ENCODE peak calls at places on chromosome 7, in six cellular contexts. T is right atrium auricular region; F is pancreas; W is Jurkat, Clone E6-1; U is CD8-positive, alpha-beta T cell; K is GM06990. N is an unnamed sample.

GRCh38 chr7:90485734-90486316 is 16.4 kb downstream of the PTTG1IP2 start:
- DNase-seq in T (no peak), F (no peak), W (no peak), U (no peak), K (no peak), N (no peak)

GRCh38 chr7:43439631-43440401 is 143.1 kb upstream of the STK17A start:
- DNase-seq in T (no peak), F (peak; percentile 29), W (peak; percentile 71), U (peak; percentile 55), K (peak; percentile 43), N (peak; percentile 16)

GRCh38 chr7:159010411-159010810 is 134.3 kb downstream of the VIPR2 start:
- DNase-seq in T (no peak), F (no peak), W (no peak), U (no peak), K (no peak), N (no peak)

GRCh38 chr7:142485617-142486226 is 227.9 kb upstream of the PRSS58 start:
- DNase-seq in T (no peak), F (no peak), W (peak; percentile 68), U (no peak), K (no peak), N (no peak)

GRCh38 chr7:104152468-104152867 is 55.3 kb downstream of the ORC5 start:
- DNase-seq in T (no peak), F (no peak), W (no peak), U (no peak), K (no peak), N (no peak)

GRCh38 chr7:134632937-134633540 is 13.6 kb upstream of the BPGM start:
- DNase-seq in T (no peak), F (no peak), W (no peak), U (peak; percentile 44), K (no peak), N (no peak)

GRCh38 chr7:139936760-139937310 is 107.8 kb downstream of the TBXAS1 start:
- DNase-seq in T (no peak), F (no peak), W (no peak), U (no peak), K (no peak), N (peak; percentile 14)

GRCh38 chr7:33940503-33940902 is 35.2 kb downstream of the BMPER start:
- DNase-seq in T (no peak), F (no peak), W (no peak), U (no peak), K (no peak), N (no peak)

GRCh38 chr7:50728184-50728583 is 54.5 kb downstream of the GRB10 start:
- DNase-seq in T (no peak), F (no peak), W (no peak), U (no peak), K (no peak), N (no peak)

GRCh38 chr7:36726806-36727503 is 2.7 kb upstream of the AOAH start:
- DNase-seq in T (no peak), F (no peak), W (peak; percentile 27), U (no peak), K (no peak), N (no peak)

GRCh38 chr7:36719233-36719632 is 5.1 kb downstream of the AOAH start:
- DNase-seq in T (no peak), F (no peak), W (no peak), U (no peak), K (no peak), N (no peak)

GRCh38 chr7:36728143-36728542 is 3.8 kb upstream of the AOAH start:
- DNase-seq in T (no peak), F (no peak), W (no peak), U (no peak), K (no peak), N (no peak)

GRCh38 chr7:36726311-36726710 is 2.0 kb upstream of the AOAH start:
- DNase-seq in T (no peak), F (no peak), W (no peak), U (no peak), K (no peak), N (no peak)

GRCh38 chr7:36723951-36724664 is at the start of gene AOAH:
- DNase-seq in T (peak; percentile 73), F (peak; percentile 47), W (peak; percentile 92), U (peak; percentile 81), K (peak; percentile 21), N (peak; percentile 43)
- H3K4me3 ChIP-seq in T (no peak within 1 kb of the TSS), F (no peak within 1 kb of the TSS), W (no peak within 1 kb of the TSS), U (peak within 1 kb of the TSS; percentile 62), K (no peak within 1 kb of the TSS), N (peak within 1 kb of the TSS; percentile 61)

GRCh38 chr7:149823631-149824199 is 14.5 kb upstream of the ZNF862 start:
- DNase-seq in T (no peak), F (no peak), W (no peak), U (no peak), K (no peak), N (no peak)

GRCh38 chr7:149821191-149822148 is 16.7 kb upstream of the ZNF862 start:
- DNase-seq in T (no peak), F (no peak), W (no peak), U (no peak), K (no peak), N (peak; percentile 6)

GRCh38 chr7:149820622-149821190 is 17.5 kb upstream of the ZNF862 start:
- DNase-seq in T (no peak), F (no peak), W (no peak), U (no peak), K (no peak), N (peak; percentile 8)

GRCh38 chr7:149823191-149823630 is 15.0 kb upstream of the ZNF862 start:
- DNase-seq in T (no peak), F (no peak), W (no peak), U (no peak), K (no peak), N (no peak)

DNA sequence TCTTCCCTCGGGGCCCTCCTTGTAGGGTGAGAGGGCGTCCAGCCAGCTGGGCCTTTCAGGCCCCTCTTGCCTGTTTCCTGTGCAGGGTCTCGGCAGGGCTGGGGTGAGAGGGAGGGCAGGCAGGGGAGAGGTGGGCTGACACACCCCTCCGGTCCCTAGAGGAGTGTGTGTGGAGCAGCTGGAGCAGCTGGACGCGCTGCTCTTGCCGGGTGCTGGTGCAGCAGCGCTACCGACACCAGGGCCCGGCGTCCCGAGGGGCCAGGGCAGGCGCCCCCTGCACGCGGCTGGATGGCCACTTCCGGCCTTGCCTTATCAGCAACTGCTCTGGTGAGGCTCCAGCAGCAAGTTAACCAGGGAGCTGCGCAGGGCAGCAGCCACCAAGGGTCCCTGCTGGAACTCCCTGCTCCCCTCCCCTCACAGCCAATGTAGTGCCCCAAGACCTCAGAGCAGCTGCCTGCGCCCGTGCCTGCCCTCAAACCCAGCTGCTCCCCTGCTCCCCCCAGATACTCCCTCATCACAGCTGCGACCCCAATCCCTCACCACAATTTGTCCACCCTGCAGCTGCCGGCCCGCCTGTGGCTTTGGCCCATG is 15.7 kb upstream of the ZNF862 start:
- DNase-seq in T (no peak), F (no peak), W (no peak), U (no peak), K (no peak), N (peak; percentile 8)
- H3K4me3 ChIP-seq in T (no peak overlapping the region), F (no peak overlapping the region), W (no peak overlapping the region), U (no peak overlapping the region), K (no peak overlapping the region), N (no peak overlapping the region)

DNA sequence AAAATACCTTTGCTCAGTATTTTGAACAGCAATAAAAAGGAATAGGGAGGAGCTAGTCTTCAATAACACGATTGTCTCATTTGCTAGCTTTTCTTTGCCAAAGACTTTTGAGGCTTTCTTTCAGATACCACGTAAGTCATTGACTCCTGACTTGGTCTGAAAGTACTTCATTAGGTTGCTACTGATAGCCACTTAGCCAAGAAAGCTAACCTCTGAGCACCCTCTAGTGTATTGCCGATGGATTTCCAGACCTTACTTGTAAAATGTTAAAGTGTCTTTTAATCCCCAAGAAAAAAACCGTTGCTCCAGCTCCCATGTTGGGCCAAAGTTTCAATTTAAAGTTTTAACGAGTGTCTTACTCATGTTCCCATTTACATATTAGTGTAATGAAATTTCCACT is 63.4 kb upstream of the STRIP2 start:
- DNase-seq in T (no peak), F (no peak), W (no peak), U (no peak), K (no peak), N (no peak)
- H3K4me3 ChIP-seq in T (no peak overlapping the region), F (no peak overlapping the region), W (no peak overlapping the region), U (no peak overlapping the region), K (no peak overlapping the region), N (no peak overlapping the region)

DNA sequence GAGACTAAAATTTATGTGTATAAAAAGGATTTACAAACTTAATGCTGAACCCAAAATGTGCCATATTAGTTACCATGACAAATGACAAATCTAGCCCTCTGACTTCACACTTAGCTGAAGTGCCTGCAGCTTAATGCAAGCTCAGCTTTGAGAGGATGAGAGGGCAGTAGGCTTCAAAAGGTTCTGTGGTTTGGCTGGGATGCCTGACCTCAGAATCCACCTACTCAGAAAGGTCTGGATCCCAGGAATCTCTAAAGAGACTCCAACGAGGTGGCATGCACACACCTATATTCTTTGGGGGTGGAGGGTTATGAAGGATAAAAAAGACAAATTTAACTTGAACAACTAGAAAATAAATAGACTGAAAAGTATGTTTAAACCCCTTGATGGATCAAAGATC is 213.4 kb downstream of the TAX1BP1 start:
- DNase-seq in T (no peak), F (no peak), W (no peak), U (no peak), K (no peak), N (no peak)
- H3K4me3 ChIP-seq in T (no peak overlapping the region), F (no peak overlapping the region), W (no peak overlapping the region), U (no peak overlapping the region), K (no peak overlapping the region), N (no peak overlapping the region)

GRCh38 chr7:157482517-157483120 is 145.8 kb downstream of the DNAJB6 start:
- DNase-seq in T (no peak), F (no peak), W (no peak), U (no peak), K (no peak), N (no peak)
- H3K4me3 ChIP-seq in T (no peak overlapping the region), F (no peak overlapping the region), W (no peak overlapping the region), U (no peak overlapping the region), K (no peak overlapping the region), N (no peak overlapping the region)

DNA sequence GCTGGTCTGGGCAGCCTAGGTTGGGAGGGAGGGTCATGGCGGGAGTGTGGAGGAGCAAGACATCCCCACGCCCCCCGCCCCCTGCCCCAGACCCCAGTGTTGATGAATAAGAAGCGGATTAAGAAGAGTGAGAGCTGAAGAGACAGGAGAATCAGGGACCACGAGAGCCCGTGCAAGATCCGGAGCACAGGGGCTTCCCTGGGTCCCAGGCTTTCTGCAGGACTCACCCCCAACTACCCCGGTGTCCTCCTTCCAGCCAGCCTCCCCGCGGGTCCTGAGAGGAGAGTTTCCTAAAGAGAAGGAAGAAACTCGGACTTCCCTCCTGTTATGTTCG is 20.1 kb downstream of the GHRHR start:
- DNase-seq in T (no peak), F (no peak), W (no peak), U (no peak), K (no peak), N (no peak)
- H3K4me3 ChIP-seq in T (no peak overlapping the region), F (no peak overlapping the region), W (no peak overlapping the region), U (no peak overlapping the region), K (no peak overlapping the region), N (no peak overlapping the region)

DNA sequence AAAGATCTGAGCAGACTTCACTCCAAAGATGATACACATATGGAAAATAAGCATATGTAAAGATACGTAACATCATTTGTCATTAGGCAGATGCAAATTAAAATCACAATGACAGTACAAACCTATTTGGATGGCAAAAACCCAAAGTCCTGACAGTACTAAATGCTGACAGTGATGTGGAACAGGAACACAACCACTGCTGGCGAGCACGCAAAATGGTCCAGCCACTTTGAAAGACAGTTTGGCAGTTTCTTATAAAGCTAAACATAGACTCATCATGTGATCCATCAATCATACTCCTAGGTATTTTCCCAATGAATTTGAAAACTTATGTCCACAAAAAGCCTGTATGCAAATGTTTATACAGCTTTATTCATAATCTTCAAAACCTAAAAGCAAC is 200.7 kb downstream of the RAMP3 start:
- DNase-seq in T (no peak), F (no peak), W (no peak), U (no peak), K (no peak), N (peak; percentile 45)
- H3K4me3 ChIP-seq in T (no peak overlapping the region), F (no peak overlapping the region), W (no peak overlapping the region), U (no peak overlapping the region), K (no peak overlapping the region), N (no peak overlapping the region)